ENCODE peak calls at places on chromosome 13, in nine cellular contexts. Z is CD4-positive, alpha-beta memory T cell; O is thoracic aorta; J is heart right ventricle; F is CD8-positive, alpha-beta T cell; L is PC-3; X is lung; P is tibial artery; H is body of pancreas. C is an unnamed sample.
A peak's percentile ranks its signal among the peaks of the same experiment; 100 is the strongest.

GRCh38 chr13:113791226-113791625 is 32.2 kb downstream of the TMEM255B start:
- DNase-seq in X (no peak), Z (no peak), F (no peak), O (no peak), P (no peak), L (no peak), J (no peak), H (no peak), C (no peak)

GRCh38 chr13:77698211-77699058 is 948 bp downstream of the SLAIN1 start:
- DNase-seq in O (no peak), P (no peak), X (peak; percentile 37), J (peak; percentile 15), H (peak; percentile 59), F (peak; percentile 21), L (peak; percentile 24), Z (peak; percentile 62), C (peak; percentile 33)

GRCh38 chr13:60716296-60716695 is 319.3 kb downstream of the TDRD3 start:
- DNase-seq in H (no peak), X (no peak), P (no peak), Z (no peak), O (no peak), L (no peak), F (no peak), J (no peak), C (no peak)

GRCh38 chr13:43529796-43530195 is 257.0 kb downstream of the ENOX1 start:
- DNase-seq in J (no peak), L (peak; percentile 93), H (no peak), P (no peak), F (no peak), X (no peak), Z (no peak), O (no peak), C (no peak)

GRCh38 chr13:84445776-84446175 is 563.5 kb upstream of the SLITRK1 start:
- DNase-seq in Z (no peak), X (no peak), P (no peak), L (no peak), O (no peak), H (no peak), F (no peak), J (no peak), C (no peak)

GRCh38 chr13:50319603-50320296 is 304.5 kb downstream of the KCNRG start:
- DNase-seq in Z (peak; percentile 20), X (no peak), F (no peak), P (no peak), O (no peak), J (no peak), L (peak; percentile 75), H (peak; percentile 14), C (no peak)

GRCh38 chr13:81480634-81481033 is 1139.7 kb upstream of the SPRY2 start:
- DNase-seq in J (no peak), X (no peak), Z (no peak), H (no peak), F (no peak), P (no peak), L (peak; percentile 7), O (no peak), C (no peak)

GRCh38 chr13:105655046-105655445 is 880.4 kb downstream of the EFNB2 start:
- DNase-seq in P (no peak), Z (no peak), J (no peak), H (no peak), L (peak; percentile 55), X (no peak), F (no peak), O (no peak), C (no peak)

GRCh38 chr13:112837371-112838037 is 131.5 kb upstream of the MCF2L start:
- DNase-seq in F (no peak), J (no peak), P (no peak), X (no peak), O (no peak), L (no peak), H (no peak), Z (no peak), C (no peak)

GRCh38 chr13:50676602-50677001 is 166.9 kb downstream of the DLEU7 start:
- DNase-seq in X (no peak), O (no peak), J (no peak), P (no peak), Z (no peak), F (no peak), L (peak; percentile 66), H (no peak), C (no peak)

GRCh38 chr13:43232144-43232840 is 208.9 kb downstream of the DNAJC15 start:
- DNase-seq in F (no peak), X (no peak), H (no peak), J (no peak), Z (no peak), O (no peak), L (peak; percentile 40), P (no peak), C (no peak)

GRCh38 chr13:22278336-22278929 is 607.6 kb downstream of the FGF9 start:
- DNase-seq in J (peak; percentile 17), H (peak; percentile 65), Z (peak; percentile 70), L (peak; percentile 44), X (peak; percentile 58), P (peak; percentile 42), O (no peak), F (peak; percentile 54), C (peak; percentile 85)

GRCh38 chr13:93304868-93305613 is 78.4 kb downstream of the GPC6 start:
- DNase-seq in P (no peak), Z (no peak), F (no peak), X (no peak), L (no peak), J (no peak), H (no peak), O (no peak), C (no peak)

GRCh38 chr13:28494861-28495585 is at the start of gene FLT1:
- DNase-seq in F (no peak), O (no peak), L (no peak), Z (no peak), J (peak; percentile 79), H (peak; percentile 27), X (no peak), P (no peak), C (peak; percentile 47)

GRCh38 chr13:28495586-28496564 is 947 bp upstream of the FLT1 start:
- DNase-seq in H (no peak), O (no peak), P (no peak), J (no peak), Z (no peak), L (no peak), X (no peak), F (no peak), C (no peak)

GRCh38 chr13:28499579-28499978 is 4.7 kb upstream of the FLT1 start:
- DNase-seq in X (no peak), Z (no peak), P (no peak), F (no peak), L (peak; percentile 54), J (no peak), H (no peak), O (no peak), C (no peak)

GRCh38 chr13:28498481-28499115 is 3.7 kb upstream of the FLT1 start:
- DNase-seq in L (no peak), O (no peak), P (no peak), J (no peak), H (no peak), X (no peak), Z (no peak), F (no peak), C (no peak)

DNA sequence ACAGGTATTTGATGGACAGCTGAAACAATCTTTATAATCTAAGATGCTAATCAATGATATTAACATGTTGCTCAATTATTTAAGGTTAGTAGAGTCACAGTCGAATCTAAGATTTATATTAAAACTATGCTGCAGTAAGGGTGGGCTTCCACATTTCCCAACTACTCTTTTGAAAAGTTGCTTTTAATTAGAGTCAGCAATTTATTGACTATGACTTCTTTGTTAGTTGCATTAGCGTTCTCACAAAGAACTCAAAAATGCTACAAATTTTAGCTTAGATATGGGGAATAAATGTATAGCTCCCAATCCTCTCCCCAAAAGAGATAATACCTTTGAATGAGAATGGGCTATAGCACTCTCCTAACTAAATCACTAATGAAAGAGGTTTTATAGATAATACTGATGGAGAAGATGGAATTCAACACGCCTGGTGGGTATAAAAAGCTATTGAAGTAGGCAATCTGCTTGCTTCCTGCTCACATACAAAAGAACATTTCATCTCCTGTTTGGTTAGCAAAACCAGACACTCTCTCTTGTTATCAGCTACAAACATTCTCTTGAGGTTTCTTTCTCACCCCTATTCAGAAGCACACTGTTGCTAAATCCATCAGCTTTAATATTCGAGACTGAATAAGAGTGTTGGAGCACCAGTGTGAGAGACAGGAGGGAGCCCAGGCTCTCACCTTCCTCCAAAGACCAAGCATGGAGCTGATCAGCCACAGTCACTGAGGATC is 2.4 kb upstream of the FLT1 start:
- DNase-seq in H (no peak), L (no peak), O (no peak), F (no peak), J (no peak), Z (no peak), X (no peak), P (no peak), C (no peak)
- H3K27me3 ChIP-seq in H (no peaks in the 10 kb centered on the region), L (peaks cover 66% of the 10 kb centered on the region), O (peaks cover 13% of the 10 kb centered on the region), F (peaks cover 6% of the 10 kb centered on the region), J (peaks cover 36% of the 10 kb centered on the region), Z (peaks cover 3% of the 10 kb centered on the region), X (peaks cover 6% of the 10 kb centered on the region), P (peaks cover 42% of the 10 kb centered on the region), C (no peaks in the 10 kb centered on the region)

GRCh38 chr13:94478913-94479312 is 569 bp downstream of the DCT start:
- DNase-seq in H (no peak), J (no peak), Z (no peak), X (no peak), F (no peak), P (no peak), L (no peak), O (no peak), C (no peak)
- H3K4me3 ChIP-seq in H (no peak overlapping the region), J (no peak overlapping the region), Z (no peak overlapping the region), X (no peak overlapping the region), F (no peak overlapping the region), P (no peak overlapping the region), L (no peak overlapping the region), O (no peak overlapping the region), C (no peak overlapping the region)

DNA sequence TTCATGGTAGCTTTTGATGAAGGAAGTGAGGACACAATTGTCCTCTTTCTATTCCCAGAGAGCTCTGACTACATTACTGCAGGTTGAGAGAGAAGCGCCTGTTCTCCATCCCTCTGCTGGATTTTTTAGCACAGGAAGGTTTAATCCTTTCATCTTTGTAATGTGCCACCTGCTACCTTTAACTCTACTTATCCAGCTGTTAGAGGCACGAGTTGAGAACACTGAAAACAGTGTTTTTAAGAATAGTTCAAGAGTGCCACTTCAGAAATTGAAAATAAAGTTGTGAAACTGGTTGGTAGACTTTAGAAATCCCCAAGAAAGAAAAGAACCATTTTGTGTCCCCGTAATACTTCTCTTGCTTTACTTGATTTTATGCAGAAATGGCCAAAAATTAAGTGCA is 20.6 kb downstream of the FREM2 start:
- DNase-seq in O (no peak), F (no peak), J (no peak), Z (no peak), P (no peak), X (no peak), H (no peak), L (no peak), C (no peak)
- H3K27me3 ChIP-seq in O (no peaks in the 10 kb centered on the region), F (no peaks in the 10 kb centered on the region), J (no peaks in the 10 kb centered on the region), Z (no peaks in the 10 kb centered on the region), P (peaks cover 3% of the 10 kb centered on the region), X (no peaks in the 10 kb centered on the region), H (no peaks in the 10 kb centered on the region), L (peaks cover 38% of the 10 kb centered on the region), C (no peaks in the 10 kb centered on the region)

DNA sequence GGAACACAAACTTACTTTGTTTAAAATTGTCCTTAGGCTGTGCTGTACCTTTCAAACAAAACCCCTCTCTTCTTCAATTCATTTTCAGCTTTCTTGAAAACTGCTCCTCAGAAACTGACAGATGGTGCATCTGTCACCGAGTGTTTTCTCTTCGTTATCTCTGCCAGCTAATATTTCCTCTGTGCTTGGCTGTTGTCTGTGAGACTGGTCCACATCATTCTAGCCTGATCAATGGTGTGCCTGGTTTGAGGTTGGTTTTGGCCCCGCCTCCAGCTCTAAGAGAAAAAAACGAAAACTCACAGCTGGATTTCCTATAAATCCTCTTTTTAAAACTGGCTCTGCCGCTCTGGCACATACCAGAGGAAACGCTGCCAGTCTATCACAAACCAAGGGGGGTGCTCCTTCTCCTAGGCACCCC is 79.7 kb downstream of the STARD13 start:
- DNase-seq in J (no peak), O (no peak), F (no peak), P (no peak), L (no peak), Z (no peak), H (peak; percentile 46), X (no peak), C (no peak)
- H3K4me3 ChIP-seq in J (peak overlapping the region; percentile 48), O (peak overlapping the region; percentile 77), F (no peak overlapping the region), P (peak overlapping the region; percentile 56), L (no peak overlapping the region), Z (no peak overlapping the region), H (no peak overlapping the region), X (no peak overlapping the region), C (no peak overlapping the region)